ENCODE peak calls at places on chromosomes 12 and 14, in six cellular contexts. One of them, this sample, is unnamed.

GRCh38 chr12:78931466-78931990 is 67.0 kb downstream of the SYT1 start:
- DNase-seq in progenitor cell of endocrine pancreas: no peak
- DNase-seq in C1 segment of cervical spinal cord: no peak
- DNase-seq in choroid plexus epithelial cell: no peak
- DNase-seq in HFFc6: no peak
- DNase-seq in dorsolateral prefrontal cortex: peak
- DNase-seq in this sample: no peak

GRCh38 chr14:37453985-37454384 is 141.1 kb downstream of the FOXA1 start:
- DNase-seq in progenitor cell of endocrine pancreas: no peak
- DNase-seq in C1 segment of cervical spinal cord: no peak
- DNase-seq in choroid plexus epithelial cell: no peak
- DNase-seq in HFFc6: no peak
- DNase-seq in dorsolateral prefrontal cortex: no peak
- DNase-seq in this sample: no peak

GRCh38 chr12:105933671-105934665 is 204.8 kb downstream of the NUAK1 start:
- DNase-seq in progenitor cell of endocrine pancreas: no peak
- DNase-seq in C1 segment of cervical spinal cord: no peak
- DNase-seq in choroid plexus epithelial cell: peak
- DNase-seq in HFFc6: peak
- DNase-seq in dorsolateral prefrontal cortex: peak
- DNase-seq in this sample: no peak

GRCh38 chr14:52067873-52068740 is 752 bp downstream of the NID2 start:
- DNase-seq in progenitor cell of endocrine pancreas: peak
- DNase-seq in C1 segment of cervical spinal cord: no peak
- DNase-seq in choroid plexus epithelial cell: peak
- DNase-seq in HFFc6: no peak
- DNase-seq in dorsolateral prefrontal cortex: peak
- DNase-seq in this sample: peak

GRCh38 chr14:61668267-61668666 is 27.0 kb upstream of the HIF1A start:
- DNase-seq in progenitor cell of endocrine pancreas: no peak
- DNase-seq in C1 segment of cervical spinal cord: no peak
- DNase-seq in choroid plexus epithelial cell: no peak
- DNase-seq in HFFc6: no peak
- DNase-seq in dorsolateral prefrontal cortex: no peak
- DNase-seq in this sample: no peak

GRCh38 chr12:47757840-47758583 is 668 bp downstream of the RAPGEF3 start:
- DNase-seq in progenitor cell of endocrine pancreas: no peak
- DNase-seq in C1 segment of cervical spinal cord: peak
- DNase-seq in choroid plexus epithelial cell: no peak
- DNase-seq in HFFc6: no peak
- DNase-seq in dorsolateral prefrontal cortex: no peak
- DNase-seq in this sample: no peak

GRCh38 chr12:56451147-56451546 is 1.9 kb upstream of the TIMELESS start:
- DNase-seq in progenitor cell of endocrine pancreas: no peak
- DNase-seq in C1 segment of cervical spinal cord: no peak
- DNase-seq in choroid plexus epithelial cell: no peak
- DNase-seq in HFFc6: no peak
- DNase-seq in dorsolateral prefrontal cortex: no peak
- DNase-seq in this sample: no peak

GRCh38 chr12:23204933-23205778 is 580.2 kb downstream of the ETNK1 start:
- DNase-seq in progenitor cell of endocrine pancreas: no peak
- DNase-seq in C1 segment of cervical spinal cord: no peak
- DNase-seq in choroid plexus epithelial cell: peak
- DNase-seq in HFFc6: peak
- DNase-seq in dorsolateral prefrontal cortex: no peak
- DNase-seq in this sample: peak

GRCh38 chr14:26841920-26842741 is 244.3 kb upstream of the NOVA1 start:
- DNase-seq in progenitor cell of endocrine pancreas: no peak
- DNase-seq in C1 segment of cervical spinal cord: no peak
- DNase-seq in choroid plexus epithelial cell: peak
- DNase-seq in HFFc6: peak
- DNase-seq in dorsolateral prefrontal cortex: no peak
- DNase-seq in this sample: no peak

GRCh38 chr14:59028476-59029202 is 159.8 kb upstream of the DAAM1 start:
- DNase-seq in progenitor cell of endocrine pancreas: peak
- DNase-seq in C1 segment of cervical spinal cord: no peak
- DNase-seq in choroid plexus epithelial cell: peak
- DNase-seq in HFFc6: peak
- DNase-seq in dorsolateral prefrontal cortex: peak
- DNase-seq in this sample: peak

GRCh38 chr12:106072751-106073150 is 66.0 kb downstream of the NUAK1 start:
- DNase-seq in progenitor cell of endocrine pancreas: no peak
- DNase-seq in C1 segment of cervical spinal cord: no peak
- DNase-seq in choroid plexus epithelial cell: no peak
- DNase-seq in HFFc6: no peak
- DNase-seq in dorsolateral prefrontal cortex: no peak
- DNase-seq in this sample: no peak

GRCh38 chr12:27474344-27474743 is 27.8 kb downstream of the SMCO2 start:
- DNase-seq in progenitor cell of endocrine pancreas: no peak
- DNase-seq in C1 segment of cervical spinal cord: no peak
- DNase-seq in choroid plexus epithelial cell: peak
- DNase-seq in HFFc6: peak
- DNase-seq in dorsolateral prefrontal cortex: no peak
- DNase-seq in this sample: no peak

GRCh38 chr12:96241484-96242256 is 47.5 kb downstream of the ELK3 start:
- DNase-seq in progenitor cell of endocrine pancreas: no peak
- DNase-seq in C1 segment of cervical spinal cord: no peak
- DNase-seq in choroid plexus epithelial cell: peak
- DNase-seq in HFFc6: no peak
- DNase-seq in dorsolateral prefrontal cortex: no peak
- DNase-seq in this sample: no peak

GRCh38 chr12:57632369-57632897 is 568 bp downstream of the B4GALNT1 start:
- DNase-seq in progenitor cell of endocrine pancreas: no peak
- DNase-seq in C1 segment of cervical spinal cord: no peak
- DNase-seq in choroid plexus epithelial cell: no peak
- DNase-seq in HFFc6: no peak
- DNase-seq in dorsolateral prefrontal cortex: peak
- DNase-seq in this sample: peak

GRCh38 chr12:92130999-92131398 is 14.6 kb downstream of the BTG1 start:
- DNase-seq in progenitor cell of endocrine pancreas: no peak
- DNase-seq in C1 segment of cervical spinal cord: no peak
- DNase-seq in choroid plexus epithelial cell: no peak
- DNase-seq in HFFc6: no peak
- DNase-seq in dorsolateral prefrontal cortex: no peak
- DNase-seq in this sample: no peak

GRCh38 chr14:33061667-33062325 is 123.1 kb downstream of the NPAS3 start:
- DNase-seq in progenitor cell of endocrine pancreas: no peak
- DNase-seq in C1 segment of cervical spinal cord: no peak
- DNase-seq in choroid plexus epithelial cell: no peak
- DNase-seq in HFFc6: no peak
- DNase-seq in dorsolateral prefrontal cortex: no peak
- DNase-seq in this sample: no peak

GRCh38 chr12:87157791-87158190 is 871.4 kb downstream of the C12orf50 start:
- DNase-seq in progenitor cell of endocrine pancreas: no peak
- DNase-seq in C1 segment of cervical spinal cord: no peak
- DNase-seq in choroid plexus epithelial cell: peak
- DNase-seq in HFFc6: peak
- DNase-seq in dorsolateral prefrontal cortex: no peak
- DNase-seq in this sample: no peak

GRCh38 chr14:34174973-34175372 is 224.1 kb upstream of the EGLN3 start:
- DNase-seq in progenitor cell of endocrine pancreas: no peak
- DNase-seq in C1 segment of cervical spinal cord: no peak
- DNase-seq in choroid plexus epithelial cell: no peak
- DNase-seq in HFFc6: no peak
- DNase-seq in dorsolateral prefrontal cortex: no peak
- DNase-seq in this sample: no peak

GRCh38 chr14:23284654-23285529 is 1.0 kb downstream of the HOMEZ start:
- DNase-seq in progenitor cell of endocrine pancreas: no peak
- DNase-seq in C1 segment of cervical spinal cord: no peak
- DNase-seq in choroid plexus epithelial cell: peak
- DNase-seq in HFFc6: no peak
- DNase-seq in dorsolateral prefrontal cortex: no peak
- DNase-seq in this sample: no peak

GRCh38 chr14:71555654-71556559 is 376.3 kb upstream of the RGS6 start:
- DNase-seq in progenitor cell of endocrine pancreas: no peak
- DNase-seq in C1 segment of cervical spinal cord: no peak
- DNase-seq in choroid plexus epithelial cell: peak
- DNase-seq in HFFc6: no peak
- DNase-seq in dorsolateral prefrontal cortex: no peak
- DNase-seq in this sample: no peak

GRCh38 chr14:91754819-91755218 is 22.9 kb upstream of the CATSPERB start:
- DNase-seq in progenitor cell of endocrine pancreas: no peak
- DNase-seq in C1 segment of cervical spinal cord: no peak
- DNase-seq in choroid plexus epithelial cell: no peak
- DNase-seq in HFFc6: no peak
- DNase-seq in dorsolateral prefrontal cortex: no peak
- DNase-seq in this sample: no peak

GRCh38 chr12:123488539-123489230 is 30.7 kb downstream of the SNRNP35 start:
- DNase-seq in progenitor cell of endocrine pancreas: no peak
- DNase-seq in C1 segment of cervical spinal cord: no peak
- DNase-seq in choroid plexus epithelial cell: no peak
- DNase-seq in HFFc6: no peak
- DNase-seq in dorsolateral prefrontal cortex: no peak
- DNase-seq in this sample: peak

GRCh38 chr12:6272300-6273208 is 37.9 kb upstream of the PLEKHG6 start:
- DNase-seq in progenitor cell of endocrine pancreas: no peak
- DNase-seq in C1 segment of cervical spinal cord: no peak
- DNase-seq in choroid plexus epithelial cell: no peak
- DNase-seq in HFFc6: no peak
- DNase-seq in dorsolateral prefrontal cortex: no peak
- DNase-seq in this sample: no peak

This sample was measured in neuronal stem cell.